ENCODE peak calls at places on chromosomes 16 and 17, in six cellular contexts. I is AG04450, D is uterus, S is HFF-Myc, M is progenitor cell of endocrine pancreas, Y is heart left ventricle. K is an unnamed sample.

GRCh38 chr16:24909856-24910255 is 64.1 kb downstream of the SLC5A11 start:
- DNase-seq in I (no peak), D (no peak), S (no peak), M (no peak), Y (no peak), K (no peak)

GRCh38 chr16:2913603-2914002 is 1.9 kb downstream of the FLYWCH1 start:
- DNase-seq in I (no peak), D (no peak), S (no peak), M (no peak), Y (no peak), K (no peak)

GRCh38 chr17:40605301-40605700 is 40.0 kb upstream of the CCR7 start:
- DNase-seq in I (no peak), D (no peak), S (no peak), M (no peak), Y (no peak), K (no peak)

GRCh38 chr17:80409626-80410025 is 5.3 kb upstream of the ENDOV start:
- DNase-seq in I (no peak), D (no peak), S (no peak), M (no peak), Y (no peak), K (no peak)

GRCh38 chr17:8029121-8029520 is 9.7 kb upstream of the ALOX15B start:
- DNase-seq in I (no peak), D (no peak), S (no peak), M (no peak), Y (no peak), K (no peak)

GRCh38 chr17:32894245-32894644 is 17.3 kb upstream of the MYO1D start:
- DNase-seq in I (no peak), D (no peak), S (no peak), M (no peak), Y (no peak), K (no peak)

GRCh38 chr17:50630524-50631194 is 4.0 kb upstream of the ABCC3 start:
- DNase-seq in I (no peak), D (no peak), S (no peak), M (peak; percentile 56), Y (no peak), K (peak; percentile 96)

GRCh38 chr17:8122923-8123694 is 797 bp downstream of the HES7 start:
- DNase-seq in I (no peak), D (peak; percentile 28), S (no peak), M (no peak), Y (peak; percentile 23), K (no peak)

GRCh38 chr17:29131814-29132682 is 48.1 kb downstream of the MYO18A start:
- DNase-seq in I (peak; percentile 61), D (peak; percentile 74), S (no peak), M (no peak), Y (no peak), K (no peak)

GRCh38 chr17:78618264-78619066 is 41.3 kb upstream of the DNAH17 start:
- DNase-seq in I (no peak), D (no peak), S (no peak), M (no peak), Y (no peak), K (no peak)

GRCh38 chr17:71071041-71071440 is 901.7 kb downstream of the KCNJ2 start:
- DNase-seq in I (no peak), D (no peak), S (no peak), M (no peak), Y (no peak), K (no peak)

GRCh38 chr17:74217036-74217725 is 3.8 kb downstream of the TTYH2 start:
- DNase-seq in I (no peak), D (no peak), S (no peak), M (no peak), Y (no peak), K (no peak)

GRCh38 chr17:61486135-61487120 is 34.2 kb downstream of the TBX4 start:
- DNase-seq in I (no peak), D (no peak), S (no peak), M (no peak), Y (no peak), K (no peak)

GRCh38 chr16:14309906-14310305 is 238.8 kb downstream of the MRTFB start:
- DNase-seq in I (no peak), D (no peak), S (no peak), M (no peak), Y (no peak), K (no peak)

GRCh38 chr16:11315499-11315898 is 29.8 kb upstream of the RMI2 start:
- DNase-seq in I (no peak), D (no peak), S (no peak), M (no peak), Y (no peak), K (no peak)

GRCh38 chr16:62190426-62190825 is 154.2 kb upstream of the CDH8 start:
- DNase-seq in I (no peak), D (no peak), S (no peak), M (no peak), Y (no peak), K (no peak)

GRCh38 chr16:61987474-61988012 is 48.7 kb downstream of the CDH8 start:
- DNase-seq in I (no peak), D (no peak), S (no peak), M (no peak), Y (no peak), K (no peak)

GRCh38 chr17:81494984-81495383 is 17.6 kb downstream of the ACTG1 start:
- DNase-seq in I (no peak), D (no peak), S (no peak), M (no peak), Y (no peak), K (peak; percentile 37)

GRCh38 chr16:89505204-89506112 is 2.7 kb upstream of the SPG7 start:
- DNase-seq in I (peak; percentile 77), D (peak; percentile 89), S (peak; percentile 94), M (no peak), Y (peak; percentile 93), K (peak; percentile 92)

GRCh38 chr16:51236583-51236982 is 85.5 kb upstream of the SALL1 start:
- DNase-seq in I (no peak), D (no peak), S (no peak), M (no peak), Y (no peak), K (no peak)

GRCh38 chr17:16474012-16474725 is 17.8 kb downstream of the LRRC75A start:
- DNase-seq in I (no peak), D (no peak), S (no peak), M (no peak), Y (no peak), K (no peak)

DNA sequence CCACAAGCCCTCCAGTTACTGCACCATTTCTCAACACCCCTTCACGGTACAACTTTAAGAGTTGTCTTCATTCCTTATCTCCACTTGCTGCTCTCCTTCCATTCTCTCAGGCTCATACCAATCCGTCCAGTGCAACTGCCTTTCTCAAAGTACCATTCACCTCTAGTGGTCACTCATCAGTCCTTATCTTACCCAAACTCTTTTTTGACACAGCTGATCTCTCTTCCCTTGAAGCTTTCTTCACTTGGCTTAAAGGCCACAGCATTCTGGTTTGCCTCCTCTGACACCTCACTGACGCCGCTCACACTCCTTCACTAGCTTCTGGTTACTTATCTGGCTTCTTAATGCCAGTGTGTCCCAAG is 24.9 kb downstream of the UBE2G1 start:
- DNase-seq in I (no peak), D (no peak), S (no peak), M (no peak), Y (no peak), K (no peak)
- TF ChIP-seq CTCF in I (no peak), D (no peak), S (no peak), M (no peak), Y (no peak), K (no peak)

GRCh38 chr17:65115721-65116312 is 21.4 kb upstream of the RGS9 start:
- DNase-seq in I (no peak), D (no peak), S (no peak), M (no peak), Y (no peak), K (no peak)
- TF ChIP-seq CTCF in I (no peak), D (no peak), S (no peak), M (no peak), Y (no peak), K (no peak)

DNA sequence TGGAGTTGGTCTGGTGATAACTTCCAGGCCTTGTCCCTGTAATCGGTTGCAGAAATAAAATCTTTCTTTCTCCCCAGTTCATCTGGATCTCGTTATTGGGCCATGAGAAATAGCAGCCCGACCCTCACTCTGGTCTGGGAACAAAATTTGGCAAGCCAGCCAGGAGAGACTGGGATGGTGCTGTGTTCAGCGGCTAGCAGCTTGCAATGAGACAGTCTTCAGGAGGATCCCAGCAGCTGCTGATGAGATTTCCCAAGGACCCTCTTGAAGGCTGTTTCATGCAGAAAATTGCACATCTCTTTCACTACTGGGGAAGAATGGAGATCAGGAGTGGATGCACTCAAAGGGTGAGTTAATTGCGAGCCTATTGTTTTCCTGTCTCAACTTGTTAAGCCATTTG is 5.4 kb upstream of the COIL start:
- DNase-seq in I (no peak), D (no peak), S (no peak), M (no peak), Y (no peak), K (no peak)
- TF ChIP-seq CTCF in I (no peak), D (no peak), S (no peak), M (no peak), Y (no peak), K (no peak)

GRCh38 chr16:87304951-87305350 is 12.2 kb downstream of the C16orf95 start:
- DNase-seq in I (no peak), D (no peak), S (no peak), M (no peak), Y (no peak), K (no peak)

GRCh38 chr16:87308826-87309225 is 8.4 kb downstream of the C16orf95 start:
- DNase-seq in I (no peak), D (no peak), S (no peak), M (no peak), Y (no peak), K (no peak)

GRCh38 chr16:87303962-87304521 is 13.2 kb downstream of the C16orf95 start:
- DNase-seq in I (no peak), D (no peak), S (no peak), M (no peak), Y (no peak), K (no peak)

GRCh38 chr16:87303431-87303930 is 13.7 kb downstream of the C16orf95 start:
- DNase-seq in I (no peak), D (no peak), S (no peak), M (no peak), Y (no peak), K (no peak)

DNA sequence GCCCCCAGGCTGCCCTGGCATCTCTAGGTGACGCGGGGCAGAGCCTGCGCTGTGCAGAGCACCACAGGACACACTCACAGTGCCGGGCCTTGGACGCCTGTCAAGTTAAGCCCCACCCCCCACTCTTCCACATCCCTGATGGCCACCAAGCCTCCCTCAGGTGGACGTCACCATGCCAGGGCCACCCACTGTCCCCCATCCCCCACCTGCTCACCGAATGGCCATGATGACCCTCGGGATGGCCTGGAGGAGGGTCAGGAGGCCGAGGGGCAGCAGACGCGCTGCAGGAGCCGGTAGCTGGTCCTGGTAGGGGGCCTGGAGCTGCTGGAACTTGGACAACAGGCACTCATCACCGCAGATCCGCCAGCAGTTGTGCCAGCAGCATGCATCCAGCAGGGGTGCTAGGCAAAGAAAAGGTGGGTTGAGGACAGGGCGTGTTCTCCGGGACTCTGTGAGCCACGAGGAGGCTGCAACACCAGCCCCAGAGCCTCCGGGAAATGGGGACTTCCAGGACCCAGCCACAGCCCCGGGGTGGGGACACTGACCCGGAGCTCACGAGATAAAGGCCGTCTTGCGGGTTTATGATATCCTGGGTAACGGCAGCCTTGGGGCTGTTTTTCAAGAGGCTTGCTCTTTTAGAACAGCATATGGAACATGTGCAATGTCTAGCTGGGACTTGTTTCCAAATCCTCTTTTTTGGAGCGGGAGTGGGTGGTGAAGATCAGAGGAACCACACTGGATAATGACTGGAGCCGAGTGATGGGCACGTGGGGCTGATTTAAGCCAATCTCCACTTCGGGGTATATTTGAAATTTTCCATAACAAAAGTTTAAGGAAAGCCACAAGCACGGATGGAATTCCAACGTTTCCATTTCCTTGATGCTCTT is 11.4 kb downstream of the C16orf95 start:
- DNase-seq in I (peak; percentile 23), D (no peak), S (peak; percentile 87), M (no peak), Y (no peak), K (peak; percentile 47)
- TF ChIP-seq CTCF in I (peak; percentile 37), D (no peak), S (peak; percentile 42), M (peak; percentile 23), Y (no peak), K (no peak)

K was measured in Calu3.